ENCODE peak calls at places on chromosome 17, in seven cellular contexts. F is Panc1, B is prostate gland, R is HCT116, P is endothelial cell of umbilical vein, J is esophagus muscularis mucosa, H is GM12878. E is an unnamed sample.

GRCh38 chr17:65123757-65124675 is 13.2 kb upstream of the RGS9 start:
- DNase-seq in F (no peak), B (no peak), R (no peak), P (peak; percentile 65), J (no peak), H (no peak), E (no peak)

GRCh38 chr17:149231-149630 is 11.9 kb downstream of the SCGB1C2 start:
- DNase-seq in F (no peak), B (no peak), R (no peak), P (no peak), J (no peak), H (no peak), E (no peak)

GRCh38 chr17:49764559-49765180 is 739 bp upstream of the FAM117A start:
- DNase-seq in F (no peak), B (no peak), R (no peak), P (no peak), J (no peak), H (no peak), E (no peak)

GRCh38 chr17:8846768-8847211 is 20.7 kb downstream of the PIK3R6 start:
- DNase-seq in F (no peak), B (no peak), R (peak; percentile 67), P (peak; percentile 11), J (no peak), H (no peak), E (no peak)

GRCh38 chr17:63116967-63117366 is 150.9 kb downstream of the TANC2 start:
- DNase-seq in F (no peak), B (peak; percentile 5), R (no peak), P (no peak), J (no peak), H (no peak), E (no peak)

GRCh38 chr17:73155410-73156165 is 9.2 kb upstream of the SSTR2 start:
- DNase-seq in F (no peak), B (no peak), R (no peak), P (no peak), J (no peak), H (no peak), E (no peak)

GRCh38 chr17:29574732-29575510 is 6.4 kb downstream of the TP53I13 start:
- DNase-seq in F (no peak), B (no peak), R (no peak), P (no peak), J (no peak), H (no peak), E (peak; percentile 69)

GRCh38 chr17:40023590-40024292 is 8.5 kb downstream of the CSF3 start:
- DNase-seq in F (no peak), B (peak; percentile 36), R (no peak), P (peak; percentile 87), J (no peak), H (no peak), E (peak; percentile 81)

GRCh38 chr17:50513501-50513900 is 5.3 kb downstream of the MYCBPAP start:
- DNase-seq in F (no peak), B (no peak), R (no peak), P (no peak), J (no peak), H (no peak), E (no peak)

GRCh38 chr17:34389343-34389742 is 26.3 kb upstream of the CCL1 start:
- DNase-seq in F (no peak), B (no peak), R (no peak), P (no peak), J (no peak), H (no peak), E (no peak)

GRCh38 chr17:38565853-38566665 is 39.7 kb downstream of the SRCIN1 start:
- DNase-seq in F (no peak), B (no peak), R (no peak), P (no peak), J (no peak), H (no peak), E (no peak)

GRCh38 chr17:59002848-59003247 is 103.8 kb downstream of the TRIM37 start:
- DNase-seq in F (no peak), B (no peak), R (no peak), P (no peak), J (no peak), H (no peak), E (no peak)

GRCh38 chr17:77948690-77949114 is 9.8 kb upstream of the TNRC6C start:
- DNase-seq in F (no peak), B (no peak), R (peak; percentile 51), P (peak; percentile 52), J (no peak), H (no peak), E (no peak)

GRCh38 chr17:19304209-19304608 is 58.3 kb downstream of the B9D1 start:
- DNase-seq in F (no peak), B (no peak), R (no peak), P (peak; percentile 74), J (no peak), H (no peak), E (peak; percentile 53)

GRCh38 chr17:77436481-77436880 is 295.7 kb downstream of the SEC14L1 start:
- DNase-seq in F (no peak), B (no peak), R (no peak), P (no peak), J (no peak), H (no peak), E (no peak)

GRCh38 chr17:4436846-4437245 is 3.1 kb downstream of the SPNS3 start:
- DNase-seq in F (no peak), B (no peak), R (no peak), P (no peak), J (no peak), H (no peak), E (no peak)

GRCh38 chr17:33267279-33267790 is 25.8 kb downstream of the ASIC2 start:
- DNase-seq in F (peak; percentile 91), B (no peak), R (no peak), P (peak; percentile 6), J (no peak), H (no peak), E (no peak)

GRCh38 chr17:42312285-42313130 is 24.2 kb downstream of the STAT5A start:
- DNase-seq in F (no peak), B (peak; percentile 78), R (no peak), P (peak; percentile 85), J (no peak), H (no peak), E (peak; percentile 80)

GRCh38 chr17:21283482-21284318 is 811 bp upstream of the MAP2K3 start:
- DNase-seq in F (no peak), B (no peak), R (peak; percentile 22), P (no peak), J (no peak), H (no peak), E (peak; percentile 52)

GRCh38 chr17:47231334-47231733 is 22.2 kb downstream of the MYL4 start:
- DNase-seq in F (no peak), B (no peak), R (no peak), P (no peak), J (no peak), H (peak; percentile 30), E (no peak)

GRCh38 chr17:47230864-47231263 is 21.7 kb downstream of the MYL4 start:
- DNase-seq in F (no peak), B (no peak), R (no peak), P (no peak), J (no peak), H (peak; percentile 24), E (no peak)

GRCh38 chr17:47227862-47228261 is 18.7 kb downstream of the MYL4 start:
- DNase-seq in F (no peak), B (no peak), R (no peak), P (no peak), J (no peak), H (no peak), E (no peak)

GRCh38 chr17:47231866-47232265 is 21.8 kb upstream of the ITGB3 start:
- DNase-seq in F (no peak), B (no peak), R (no peak), P (no peak), J (no peak), H (no peak), E (no peak)

DNA sequence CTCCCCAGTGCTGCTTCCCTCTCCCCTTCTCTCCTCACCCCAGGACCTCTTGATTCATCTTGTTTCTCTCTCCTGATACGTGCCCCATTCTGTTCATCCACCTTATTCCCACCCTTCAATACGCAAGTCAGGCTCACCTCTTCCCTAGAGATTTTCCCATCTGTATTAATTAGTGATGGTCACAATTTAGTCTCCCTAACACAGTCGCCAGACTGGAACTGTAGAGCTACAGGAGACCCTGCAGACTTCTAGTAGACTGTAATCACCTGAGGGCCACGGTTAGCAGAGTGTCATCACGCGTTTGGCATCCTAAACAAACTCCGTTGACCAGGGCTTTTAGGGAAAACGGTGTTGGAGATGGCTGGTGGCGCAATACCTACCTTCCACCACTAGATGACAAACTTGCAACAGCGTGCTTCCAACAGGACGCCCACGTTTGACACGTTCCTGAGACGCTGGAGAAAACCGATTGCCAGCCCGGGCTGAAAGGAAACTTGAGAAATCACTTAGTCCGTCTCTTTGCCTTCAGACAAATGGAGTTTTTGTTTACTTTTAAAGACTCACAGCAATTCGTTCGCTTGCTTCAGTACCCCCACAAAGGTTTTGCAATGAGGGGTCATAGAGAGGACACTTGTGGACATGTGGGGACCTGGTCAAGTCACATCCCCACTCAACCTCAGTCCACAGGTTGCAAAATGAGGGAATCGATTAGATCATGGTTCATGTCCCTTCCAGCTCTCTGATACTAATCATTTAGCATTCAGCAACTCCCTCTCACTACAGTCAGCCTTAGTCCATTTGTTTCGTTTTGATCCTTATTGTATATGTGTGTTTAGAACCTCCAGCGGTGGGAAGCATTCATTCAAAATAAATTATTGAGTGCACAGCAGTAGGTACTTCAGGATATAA is 20.6 kb downstream of the MYL4 start:
- DNase-seq in F (peak; percentile 91), B (peak; percentile 85), R (peak; percentile 90), P (peak; percentile 93), J (peak; percentile 97), H (peak; percentile 75), E (peak; percentile 85)
- TF ChIP-seq POLR2AphosphoS5 in F (no peak), B (peak; percentile 78), R (peak; percentile 36), P (peak; percentile 55), J (peak; percentile 75), H (no peak), E (peak; percentile 91)

GRCh38 chr17:47760409-47761140 is 27.5 kb downstream of the TBX21 start:
- DNase-seq in F (no peak), B (no peak), R (no peak), P (no peak), J (no peak), H (no peak), E (no peak)
- H3K9me3 ChIP-seq in F (peaks cover 7% of the 10 kb centered on the region), B (no peaks in the 10 kb centered on the region), R (peaks cover 17% of the 10 kb centered on the region), P (no peaks in the 10 kb centered on the region), J (no peaks in the 10 kb centered on the region), H (peaks cover 2% of the 10 kb centered on the region), E (peaks cover 24% of the 10 kb centered on the region)

GRCh38 chr17:36128411-36128978 is 24.9 kb downstream of the CCL4 start:
- DNase-seq in F (no peak), B (no peak), R (no peak), P (no peak), J (no peak), H (no peak), E (no peak)
- TF ChIP-seq POLR2AphosphoS5 in F (no peak), B (no peak), R (no peak), P (no peak), J (no peak), H (no peak), E (no peak)

DNA sequence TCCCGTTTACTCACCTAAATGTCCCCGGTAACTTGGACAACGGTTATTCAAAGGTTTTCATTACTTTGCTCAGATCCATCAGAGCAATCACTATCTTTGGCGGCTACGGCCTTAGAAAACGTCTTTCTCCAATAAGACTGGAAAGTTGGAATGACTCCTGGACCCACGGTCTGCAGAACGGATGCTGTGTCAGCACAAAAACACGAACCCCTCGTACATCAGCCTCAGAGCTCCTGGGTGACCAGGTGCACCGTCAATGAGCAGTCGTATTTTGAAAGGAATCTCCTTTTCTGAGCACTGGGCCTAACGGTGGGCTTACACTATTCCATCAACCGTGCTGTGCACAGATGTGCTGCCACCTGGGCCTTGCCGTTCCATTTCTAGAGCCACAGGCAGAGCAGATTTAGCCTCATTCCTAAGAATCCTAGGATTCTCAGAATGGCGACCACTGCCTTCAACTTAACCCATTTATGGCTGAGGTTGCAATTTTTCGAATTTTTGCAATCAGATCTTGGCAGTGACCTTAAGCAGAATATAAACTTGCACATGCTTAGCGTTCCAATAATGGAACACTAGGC is 110.8 kb upstream of the ZNF750 start:
- DNase-seq in F (no peak), B (no peak), R (no peak), P (no peak), J (no peak), H (no peak), E (no peak)
- H3K9me3 ChIP-seq in F (peaks cover 7% of the 10 kb centered on the region), B (no peaks in the 10 kb centered on the region), R (peaks cover 4% of the 10 kb centered on the region), P (no peaks in the 10 kb centered on the region), J (no peaks in the 10 kb centered on the region), H (peaks cover 10% of the 10 kb centered on the region), E (peaks cover 3% of the 10 kb centered on the region)

E was measured in stomach.